ENCODE peak calls at places on chromosome 21, in six cellular contexts. W, Z, D, T, R and F are unnamed samples.

GRCh38 chr21:29164330-29164942 is 34.0 kb downstream of the MAP3K7CL start:
- DNase-seq in W (no peak), Z (peak), D (no peak), T (no peak), R (peak), F (peak)

GRCh38 chr21:15732290-15732995 is 2.7 kb downstream of the USP25 start:
- DNase-seq in W (no peak), Z (peak), D (no peak), T (no peak), R (peak), F (peak)

GRCh38 chr21:43345746-43346409 is 81.1 kb downstream of the SIK1 start:
- DNase-seq in W (no peak), Z (peak), D (no peak), T (no peak), R (peak), F (peak)

GRCh38 chr21:28489197-28489596 is 503.5 kb downstream of the LTN1 start:
- DNase-seq in W (no peak), Z (no peak), D (no peak), T (no peak), R (no peak), F (no peak)

GRCh38 chr21:38958940-38959685 is 153.4 kb downstream of the ETS2 start:
- DNase-seq in W (no peak), Z (peak), D (no peak), T (no peak), R (no peak), F (peak)

GRCh38 chr21:42532466-42533181 is 19.0 kb downstream of the SLC37A1 start:
- DNase-seq in W (no peak), Z (no peak), D (peak), T (peak), R (no peak), F (no peak)

GRCh38 chr21:45970674-45971486 is 10.7 kb upstream of the COL6A1 start:
- DNase-seq in W (peak), Z (no peak), D (no peak), T (peak), R (peak), F (peak)

GRCh38 chr21:28393279-28393678 is 599.4 kb downstream of the LTN1 start:
- DNase-seq in W (no peak), Z (no peak), D (peak), T (no peak), R (peak), F (no peak)

GRCh38 chr21:33901421-33902288 is 13.9 kb downstream of the ATP5PO start:
- DNase-seq in W (no peak), Z (peak), D (no peak), T (no peak), R (no peak), F (peak)

GRCh38 chr21:28473530-28474225 is 519.0 kb downstream of the LTN1 start:
- DNase-seq in W (no peak), Z (no peak), D (no peak), T (no peak), R (no peak), F (no peak)

GRCh38 chr21:42164064-42164789 is 54.7 kb upstream of the ABCG1 start:
- DNase-seq in W (no peak), Z (no peak), D (peak), T (peak), R (peak), F (peak)

GRCh38 chr21:43321111-43321510 is 105.8 kb downstream of the SIK1 start:
- DNase-seq in W (no peak), Z (no peak), D (no peak), T (peak), R (no peak), F (no peak)

GRCh38 chr21:34023691-34024381 is 49.5 kb upstream of the MRPS6 start:
- DNase-seq in W (no peak), Z (no peak), D (no peak), T (no peak), R (no peak), F (no peak)

GRCh38 chr21:45308211-45309068 is 20.7 kb upstream of the POFUT2 start:
- DNase-seq in W (no peak), Z (peak), D (peak), T (peak), R (no peak), F (no peak)

GRCh38 chr21:46062471-46063211 is 35.3 kb upstream of the COL6A2 start:
- DNase-seq in W (no peak), Z (no peak), D (no peak), T (no peak), R (no peak), F (no peak)

GRCh38 chr21:28554660-28555475 is 437.8 kb downstream of the LTN1 start:
- DNase-seq in W (no peak), Z (peak), D (no peak), T (no peak), R (no peak), F (no peak)

GRCh38 chr21:41043008-41043407 is 125.0 kb upstream of the BACE2 start:
- DNase-seq in W (no peak), Z (no peak), D (no peak), T (no peak), R (no peak), F (no peak)

GRCh38 chr21:41620982-41621381 is 113.0 kb upstream of the TMPRSS2 start:
- DNase-seq in W (no peak), Z (no peak), D (no peak), T (no peak), R (no peak), F (no peak)

GRCh38 chr21:45488839-45489479 is 53.3 kb downstream of the SLC19A1 start:
- DNase-seq in W (no peak), Z (peak), D (no peak), T (no peak), R (no peak), F (no peak)

GRCh38 chr21:21029159-21029558 is 30.9 kb downstream of the NCAM2 start:
- DNase-seq in W (no peak), Z (peak), D (no peak), T (no peak), R (no peak), F (peak)